ENCODE peak calls at places on chromosome 3, in four cellular contexts. V is K562, O is neuronal stem cell, Z is hepatocyte. U is an unnamed sample. For H3K4me1, the result is how much of the 10 kb centered on the place peaks cover.

GRCh38 chr3:197224034-197224444 is 74.4 kb downstream of the DLG1 start:
- DNase-seq in V (peak), O (peak), Z (peak), U (peak)

GRCh38 chr3:95272791-95273190 is 1209.9 kb downstream of the NSUN3 start:
- DNase-seq in V (no peak), O (no peak), Z (no peak), U (no peak)

GRCh38 chr3:171323934-171324535 is 136.2 kb downstream of the TNIK start:
- DNase-seq in V (no peak), O (no peak), Z (no peak), U (peak)

GRCh38 chr3:164326714-164327113 is 751.6 kb downstream of the SI start:
- DNase-seq in V (no peak), O (no peak), Z (no peak), U (no peak)

GRCh38 chr3:67647390-67647878 is 7.0 kb downstream of the SUCLG2 start:
- DNase-seq in V (no peak), O (no peak), Z (peak), U (peak)

GRCh38 chr3:46677096-46677702 is 16.3 kb downstream of the ALS2CL start:
- DNase-seq in V (peak), O (no peak), Z (no peak), U (peak)

GRCh38 chr3:127791221-127791913 is 30.9 kb downstream of the MGLL start:
- DNase-seq in V (peak), O (no peak), Z (peak), U (peak)

GRCh38 chr3:156474560-156475389 is 80.1 kb downstream of the SSR3 start:
- DNase-seq in V (peak), O (peak), Z (no peak), U (peak)

GRCh38 chr3:99515-99914 is 97.0 kb upstream of the CHL1 start:
- DNase-seq in V (no peak), O (no peak), Z (no peak), U (no peak)

GRCh38 chr3:96259-96658 is 100.3 kb upstream of the CHL1 start:
- DNase-seq in V (no peak), O (no peak), Z (no peak), U (no peak)

DNA sequence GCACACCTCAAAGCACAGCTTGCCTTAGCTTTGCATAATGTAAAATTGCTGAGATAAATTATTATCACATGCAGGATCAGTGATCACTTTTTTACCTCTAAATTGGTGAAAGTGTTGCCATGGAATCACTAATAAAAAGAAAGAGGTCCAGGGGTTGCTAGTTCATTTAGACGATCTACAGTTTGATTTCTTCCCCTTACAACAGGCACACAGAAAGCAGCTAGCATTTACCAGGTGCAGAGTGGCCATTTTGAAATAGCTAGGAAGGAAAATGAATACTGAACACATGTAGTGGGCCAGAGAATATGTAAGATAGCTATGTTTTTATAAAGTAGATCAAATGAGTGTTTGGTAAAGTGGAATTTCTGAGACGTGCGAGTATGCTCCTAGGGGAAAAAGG is 98.7 kb upstream of the CHL1 start:
- DNase-seq in V (no peak), O (no peak), Z (no peak), U (no peak)
- H3K4me2 ChIP-seq in V (no peak), O (no peak), Z (no peak), U (no peak)

DNA sequence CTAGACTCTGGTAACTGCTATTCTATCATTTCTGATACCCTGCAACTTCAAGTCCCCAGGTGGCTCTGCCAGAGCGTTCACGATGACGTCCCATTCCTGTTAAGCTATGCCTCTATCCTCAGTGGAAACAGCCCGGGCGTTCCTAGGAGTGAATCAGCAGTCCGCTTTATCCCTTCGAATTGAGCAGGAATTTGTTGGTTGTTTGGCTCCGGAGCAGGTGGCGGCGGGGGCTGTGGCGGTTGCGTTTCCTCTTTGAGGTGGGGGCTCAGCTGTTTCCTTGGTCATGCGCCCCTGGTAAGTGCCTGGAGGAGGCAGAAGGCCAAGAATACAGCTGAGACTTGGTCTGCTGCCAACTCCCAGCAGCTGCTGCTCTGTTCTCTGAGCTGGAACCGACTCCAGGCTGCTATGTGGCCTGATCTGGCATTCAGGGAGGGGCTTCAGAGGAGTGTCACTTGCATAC is 25.2 kb downstream of the ARPP21 start:
- DNase-seq in V (no peak), O (no peak), Z (peak), U (peak)
- H3K27ac ChIP-seq in V (no peak), O (no peak), Z (no peak), U (no peak)

GRCh38 chr3:134369231-134369741 is 5.0 kb downstream of the AMOTL2 start:
- DNase-seq in V (no peak), O (no peak), Z (no peak), U (peak)
- H3K4me1 ChIP-seq in V (under half), O (half or more), Z (half or more), U (half or more)

DNA sequence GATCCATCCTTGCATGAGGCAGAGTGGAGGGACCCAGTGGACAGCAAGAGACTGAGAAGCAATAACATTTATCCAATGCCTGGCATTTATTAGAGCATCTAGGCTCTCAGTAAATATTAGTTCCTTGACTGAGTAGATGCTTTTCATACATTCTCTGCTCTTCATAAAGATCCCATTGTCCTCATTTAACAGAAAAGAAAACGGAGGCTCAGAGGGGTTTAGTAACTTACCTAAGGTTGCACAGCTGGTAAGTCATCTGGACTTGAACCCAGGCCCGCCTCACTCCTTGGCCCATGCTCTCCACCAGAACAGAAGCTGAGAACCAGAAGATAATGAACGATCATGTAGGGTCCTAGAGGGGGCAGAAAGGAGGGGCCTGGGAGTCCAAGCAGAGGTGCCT is 52.2 kb upstream of the SEC22A start:
- DNase-seq in V (no peak), O (no peak), Z (no peak), U (no peak)
- H3K4me2 ChIP-seq in V (no peak), O (no peak), Z (no peak), U (no peak)

GRCh38 chr3:15220056-15220455 is 14.0 kb downstream of the CAPN7 start:
- DNase-seq in V (no peak), O (no peak), Z (no peak), U (no peak)

GRCh38 chr3:15215996-15216395 is 9.9 kb downstream of the CAPN7 start:
- DNase-seq in V (no peak), O (no peak), Z (no peak), U (peak)

GRCh38 chr3:15218689-15219088 is 12.6 kb downstream of the CAPN7 start:
- DNase-seq in V (no peak), O (no peak), Z (no peak), U (no peak)

GRCh38 chr3:15217011-15217671 is 11.1 kb downstream of the CAPN7 start:
- DNase-seq in V (no peak), O (no peak), Z (no peak), U (no peak)

GRCh38 chr3:15217841-15218267 is 11.8 kb downstream of the CAPN7 start:
- DNase-seq in V (no peak), O (no peak), Z (no peak), U (no peak)
- H3K27ac ChIP-seq in V (no peak), O (no peak), Z (no peak), U (no peak)